ENCODE peak calls at places on chromosome 17, in six cellular contexts. One of them, this sample, is unnamed.

GRCh38 chr17:55717898-55718735 is 4.5 kb downstream of the TMEM100 start:
- DNase-seq in T-helper 1 cell: no peak
- DNase-seq in tibial artery: peak; percentile 84
- DNase-seq in heart left ventricle: peak; percentile 68
- DNase-seq in NCI-H1105: no peak
- DNase-seq in stimulated activated CD4-positive, alpha-beta T cell treated with anti-CD3 and anti-CD28 coated beads, Interleukin-4, amount 100 ng/mL, for 48 hours: peak; percentile 68
- DNase-seq in this sample: peak; percentile 75

GRCh38 chr17:7403043-7403901 is 625 bp downstream of the TMEM256 start:
- DNase-seq in heart left ventricle: peak; percentile 76
- DNase-seq in stimulated activated CD4-positive, alpha-beta T cell treated with anti-CD3 and anti-CD28 coated beads, Interleukin-4, amount 100 ng/mL, for 48 hours: no peak
- DNase-seq in tibial artery: no peak
- DNase-seq in NCI-H1105: peak; percentile 85
- DNase-seq in T-helper 1 cell: no peak
- DNase-seq in this sample: no peak

GRCh38 chr17:82399030-82399429 is 19.1 kb upstream of the HEXD start:
- DNase-seq in T-helper 1 cell: no peak
- DNase-seq in stimulated activated CD4-positive, alpha-beta T cell treated with anti-CD3 and anti-CD28 coated beads, Interleukin-4, amount 100 ng/mL, for 48 hours: no peak
- DNase-seq in NCI-H1105: no peak
- DNase-seq in tibial artery: no peak
- DNase-seq in heart left ventricle: peak; percentile 65
- DNase-seq in this sample: no peak

GRCh38 chr17:64441772-64442549 is 7.0 kb upstream of the MILR1 start:
- DNase-seq in stimulated activated CD4-positive, alpha-beta T cell treated with anti-CD3 and anti-CD28 coated beads, Interleukin-4, amount 100 ng/mL, for 48 hours: no peak
- DNase-seq in NCI-H1105: no peak
- DNase-seq in T-helper 1 cell: no peak
- DNase-seq in heart left ventricle: peak; percentile 45
- DNase-seq in tibial artery: peak; percentile 70
- DNase-seq in this sample: no peak

GRCh38 chr17:34723875-34724274 is 144.5 kb downstream of the TMEM132E start:
- DNase-seq in stimulated activated CD4-positive, alpha-beta T cell treated with anti-CD3 and anti-CD28 coated beads, Interleukin-4, amount 100 ng/mL, for 48 hours: no peak
- DNase-seq in tibial artery: no peak
- DNase-seq in T-helper 1 cell: no peak
- DNase-seq in NCI-H1105: no peak
- DNase-seq in heart left ventricle: no peak
- DNase-seq in this sample: no peak

GRCh38 chr17:75552847-75553552 is 27.5 kb downstream of the LLGL2 start:
- DNase-seq in NCI-H1105: no peak
- DNase-seq in stimulated activated CD4-positive, alpha-beta T cell treated with anti-CD3 and anti-CD28 coated beads, Interleukin-4, amount 100 ng/mL, for 48 hours: no peak
- DNase-seq in heart left ventricle: no peak
- DNase-seq in T-helper 1 cell: no peak
- DNase-seq in tibial artery: no peak
- DNase-seq in this sample: no peak

GRCh38 chr17:75830168-75831031 is 13.8 kb downstream of the UNC13D start:
- DNase-seq in heart left ventricle: no peak
- DNase-seq in tibial artery: no peak
- DNase-seq in stimulated activated CD4-positive, alpha-beta T cell treated with anti-CD3 and anti-CD28 coated beads, Interleukin-4, amount 100 ng/mL, for 48 hours: no peak
- DNase-seq in T-helper 1 cell: no peak
- DNase-seq in NCI-H1105: no peak
- DNase-seq in this sample: no peak

GRCh38 chr17:2181206-2181983 is 122.2 kb downstream of the SMG6 start:
- DNase-seq in stimulated activated CD4-positive, alpha-beta T cell treated with anti-CD3 and anti-CD28 coated beads, Interleukin-4, amount 100 ng/mL, for 48 hours: no peak
- DNase-seq in tibial artery: peak; percentile 94
- DNase-seq in T-helper 1 cell: no peak
- DNase-seq in heart left ventricle: peak; percentile 83
- DNase-seq in NCI-H1105: no peak
- DNase-seq in this sample: no peak

GRCh38 chr17:63113167-63113566 is 147.1 kb downstream of the TANC2 start:
- DNase-seq in heart left ventricle: no peak
- DNase-seq in tibial artery: no peak
- DNase-seq in stimulated activated CD4-positive, alpha-beta T cell treated with anti-CD3 and anti-CD28 coated beads, Interleukin-4, amount 100 ng/mL, for 48 hours: no peak
- DNase-seq in NCI-H1105: no peak
- DNase-seq in T-helper 1 cell: no peak
- DNase-seq in this sample: no peak

GRCh38 chr17:50281739-50282401 is 7.6 kb downstream of the TMEM92 start:
- DNase-seq in T-helper 1 cell: no peak
- DNase-seq in NCI-H1105: no peak
- DNase-seq in heart left ventricle: no peak
- DNase-seq in stimulated activated CD4-positive, alpha-beta T cell treated with anti-CD3 and anti-CD28 coated beads, Interleukin-4, amount 100 ng/mL, for 48 hours: no peak
- DNase-seq in tibial artery: no peak
- DNase-seq in this sample: no peak

GRCh38 chr17:28675980-28676379 is 14.0 kb downstream of the SUPT6H start:
- DNase-seq in heart left ventricle: no peak
- DNase-seq in T-helper 1 cell: no peak
- DNase-seq in tibial artery: no peak
- DNase-seq in NCI-H1105: no peak
- DNase-seq in stimulated activated CD4-positive, alpha-beta T cell treated with anti-CD3 and anti-CD28 coated beads, Interleukin-4, amount 100 ng/mL, for 48 hours: no peak
- DNase-seq in this sample: no peak

GRCh38 chr17:73256220-73256619 is 5.5 kb downstream of the CPSF4L start:
- DNase-seq in heart left ventricle: no peak
- DNase-seq in tibial artery: peak; percentile 43
- DNase-seq in NCI-H1105: no peak
- DNase-seq in stimulated activated CD4-positive, alpha-beta T cell treated with anti-CD3 and anti-CD28 coated beads, Interleukin-4, amount 100 ng/mL, for 48 hours: no peak
- DNase-seq in T-helper 1 cell: no peak
- DNase-seq in this sample: no peak

This sample was measured in stimulated activated effector memory CD8-positive, alpha-beta T cell treated with anti-CD3 and anti-CD28 coated beads, Interleukin-12 subunit alpha, Interleukin-12 subunit beta, amount 100 ng/mL, for 72 hours.